ENCODE peak calls at places on chromosomes 2 and 18, in seven cellular contexts. U, Z, B, P, W, K and G are unnamed samples.

GRCh38 chr2:231463698-231464575 is at the start of gene NCL:
- DNase-seq in U (peak), Z (peak), B (peak), P (peak), W (peak), K (peak), G (peak)

GRCh38 chr2:238965371-238966273 is 117.7 kb downstream of the TWIST2 start:
- DNase-seq in U (no peak), Z (no peak), B (no peak), P (no peak), W (no peak), K (no peak), G (no peak)

GRCh38 chr2:191065785-191066184 is 51.8 kb upstream of the STAT1 start:
- DNase-seq in U (no peak), Z (no peak), B (no peak), P (no peak), W (no peak), K (no peak), G (no peak)

GRCh38 chr2:100260712-100261620 is 61.3 kb downstream of the LONRF2 start:
- DNase-seq in U (peak), Z (no peak), B (no peak), P (peak), W (peak), K (peak), G (peak)

GRCh38 chr2:69345434-69345833 is 41.6 kb downstream of the GFPT1 start:
- DNase-seq in U (no peak), Z (no peak), B (no peak), P (no peak), W (no peak), K (no peak), G (no peak)

GRCh38 chr2:216921057-216921456 is 61.2 kb upstream of the TNP1 start:
- DNase-seq in U (no peak), Z (no peak), B (no peak), P (no peak), W (no peak), K (no peak), G (no peak)

GRCh38 chr2:20080839-20081348 is 29.5 kb upstream of the LAPTM4A start:
- DNase-seq in U (no peak), Z (no peak), B (no peak), P (no peak), W (no peak), K (no peak), G (peak)

GRCh38 chr2:121075641-121076500 is 209.1 kb downstream of the TFCP2L1 start:
- DNase-seq in U (peak), Z (no peak), B (no peak), P (no peak), W (no peak), K (no peak), G (no peak)

GRCh38 chr2:97766567-97766966 is 53.2 kb downstream of the ZAP70 start:
- DNase-seq in U (no peak), Z (no peak), B (no peak), P (no peak), W (no peak), K (no peak), G (no peak)

GRCh38 chr2:112916145-112916571 is 5.2 kb downstream of the IL37 start:
- DNase-seq in U (no peak), Z (no peak), B (no peak), P (no peak), W (no peak), K (no peak), G (no peak)

GRCh38 chr2:3466482-3466863 is 52.9 kb downstream of the ADI1 start:
- DNase-seq in U (no peak), Z (no peak), B (no peak), P (no peak), W (no peak), K (no peak), G (no peak)

GRCh38 chr2:119431155-119431975 is at the start of gene TMEM37:
- DNase-seq in U (peak), Z (no peak), B (peak), P (peak), W (peak), K (peak), G (peak)

GRCh38 chr18:76844144-76844543 is 21.8 kb downstream of the ZNF236 start:
- DNase-seq in U (no peak), Z (no peak), B (no peak), P (no peak), W (no peak), K (no peak), G (no peak)